ENCODE peak calls at places on chromosome 3, in eight cellular contexts. U is NB4; S is GM18507; D is T-helper 2 cell; C is fibroblast of mammary gland; R is AG04449; E is stimulated activated CD4-positive, alpha-beta T cell treated with anti-CD3 and anti-CD28 coated beads, Interleukin-2, amount 100 ng/mL, for 24 hours; K is activated CD8-positive, alpha-beta memory T cell treated with anti-CD3 and anti-CD28 coated beads for 1 hour. Y is an unnamed sample.
A peak's percentile ranks its signal among the peaks of the same experiment; 100 is the strongest.

GRCh38 chr3:177106184-177106583 is 91.1 kb downstream of the TBL1XR1 start:
- DNase-seq in D (no peak), S (no peak), K (no peak), U (no peak), C (no peak), R (no peak), E (no peak), Y (peak; percentile 52)

GRCh38 chr3:118760611-118761606 is 273.7 kb downstream of the IGSF11 start:
- DNase-seq in C (no peak), K (no peak), S (no peak), D (no peak), R (no peak), U (no peak), E (no peak), Y (no peak)

GRCh38 chr3:97942801-97943546 is 29.3 kb downstream of the RIOX2 start:
- DNase-seq in E (no peak), D (peak; percentile 36), U (no peak), K (no peak), C (no peak), R (no peak), S (no peak), Y (peak; percentile 33)

GRCh38 chr3:184229424-184230080 is at the start of gene VWA5B2:
- DNase-seq in C (no peak), S (peak; percentile 64), U (peak; percentile 63), D (peak; percentile 71), R (no peak), K (peak; percentile 61), E (peak; percentile 72), Y (peak; percentile 46)

GRCh38 chr3:43192028-43192427 is 86.1 kb upstream of the POMGNT2 start:
- DNase-seq in D (no peak), C (no peak), E (no peak), R (no peak), S (no peak), K (no peak), U (no peak), Y (no peak)

GRCh38 chr3:183653209-183654064 is 18.0 kb downstream of the KLHL24 start:
- DNase-seq in E (no peak), K (no peak), S (no peak), U (peak; percentile 36), D (peak; percentile 5), R (no peak), C (peak; percentile 14), Y (peak; percentile 12)

GRCh38 chr3:61701019-61701418 is 139.6 kb downstream of the PTPRG start:
- DNase-seq in K (no peak), D (no peak), S (no peak), R (no peak), U (no peak), E (no peak), C (no peak), Y (peak; percentile 91)

GRCh38 chr3:45055032-45055410 is 28.9 kb downstream of the CLEC3B start:
- DNase-seq in C (peak; percentile 86), D (no peak), K (no peak), E (no peak), R (no peak), S (no peak), U (peak; percentile 57), Y (peak; percentile 54)

GRCh38 chr3:193895409-193895808 is 240.5 kb upstream of the HES1 start:
- DNase-seq in R (no peak), C (no peak), S (no peak), E (no peak), U (no peak), K (no peak), D (no peak), Y (no peak)

GRCh38 chr3:186746008-186746407 is 28.8 kb downstream of the KNG1 start:
- DNase-seq in D (peak; percentile 5), K (no peak), R (peak; percentile 57), E (no peak), S (no peak), U (peak; percentile 71), C (peak; percentile 43), Y (peak; percentile 82)

GRCh38 chr3:190558796-190559195 is 44.9 kb downstream of the IL1RAP start:
- DNase-seq in K (no peak), S (no peak), C (no peak), R (no peak), D (no peak), E (no peak), U (peak; percentile 30), Y (peak; percentile 54)

GRCh38 chr3:133042778-133043177 is 4.6 kb downstream of the TMEM108 start:
- DNase-seq in R (no peak), S (no peak), D (no peak), U (no peak), K (no peak), E (no peak), C (no peak), Y (no peak)

GRCh38 chr3:46833346-46834300 is 29.6 kb downstream of the MYL3 start:
- DNase-seq in C (no peak), E (no peak), K (no peak), D (no peak), S (no peak), U (no peak), R (no peak), Y (no peak)

GRCh38 chr3:44058022-44058867 is 183.4 kb upstream of the TOPAZ1 start:
- DNase-seq in C (peak; percentile 83), U (peak; percentile 3), R (peak; percentile 26), K (no peak), D (no peak), S (peak; percentile 33), E (peak; percentile 35), Y (peak; percentile 62)

GRCh38 chr3:118991775-118992174 is 42.9 kb downstream of the IGSF11 start:
- DNase-seq in K (no peak), E (no peak), C (peak; percentile 1), D (no peak), U (no peak), S (no peak), R (no peak), Y (peak; percentile 6)

GRCh38 chr3:124126446-124127017 is 134.6 kb upstream of the ROPN1 start:
- DNase-seq in R (no peak), E (no peak), U (no peak), D (no peak), K (no peak), C (no peak), S (no peak), Y (no peak)

GRCh38 chr3:71011565-71012287 is 571.8 kb downstream of the FOXP1 start:
- DNase-seq in S (no peak), U (no peak), E (no peak), D (peak; percentile 41), R (no peak), K (no peak), C (peak; percentile 31), Y (peak; percentile 88)

GRCh38 chr3:153901152-153901551 is 220.0 kb upstream of the ARHGEF26 start:
- DNase-seq in D (no peak), C (peak; percentile 36), R (no peak), K (no peak), S (no peak), U (no peak), E (no peak), Y (no peak)

GRCh38 chr3:166013073-166013679 is 176.0 kb upstream of the BCHE start:
- DNase-seq in E (no peak), U (peak; percentile 45), C (peak; percentile 50), R (no peak), K (no peak), D (no peak), S (no peak), Y (peak; percentile 65)

GRCh38 chr3:50503947-50504346 is 513 bp upstream of the CACNA2D2 start:
- DNase-seq in U (no peak), K (no peak), R (no peak), S (no peak), C (no peak), D (no peak), E (no peak), Y (no peak)

Y was measured in epithelial cell of esophagus.